ENCODE peak calls at places on chromosomes 13 and 19, in six cellular contexts. W, L, V, T, G and Z are unnamed samples.

GRCh38 chr19:31572671-31573298 is 223.5 kb upstream of the TSHZ3 start:
- DNase-seq in W (no peak), L (no peak), V (no peak), T (no peak), G (no peak), Z (no peak)

GRCh38 chr19:43749898-43750297 is 4.9 kb downstream of the SMG9 start:
- DNase-seq in W (no peak), L (no peak), V (no peak), T (no peak), G (no peak), Z (no peak)

GRCh38 chr13:42255854-42256253 is 16.1 kb upstream of the AKAP11 start:
- DNase-seq in W (no peak), L (no peak), V (no peak), T (no peak), G (no peak), Z (no peak)

GRCh38 chr13:112722433-112723250 is 32.8 kb downstream of the ATP11A start:
- DNase-seq in W (no peak), L (peak; percentile 74), V (no peak), T (no peak), G (peak; percentile 74), Z (peak; percentile 79)

GRCh38 chr19:39684283-39684682 is 20.0 kb upstream of the LGALS14 start:
- DNase-seq in W (no peak), L (no peak), V (no peak), T (peak; percentile 34), G (no peak), Z (no peak)

GRCh38 chr13:90591260-90591926 is 756.1 kb upstream of the MIR17HG start:
- DNase-seq in W (no peak), L (no peak), V (no peak), T (no peak), G (no peak), Z (no peak)

GRCh38 chr19:2290441-2291184 is 8.6 kb upstream of the PEAK3 start:
- DNase-seq in W (no peak), L (no peak), V (no peak), T (no peak), G (no peak), Z (no peak)

GRCh38 chr19:43901395-43902390 is 33.4 kb downstream of the ZNF45 start:
- DNase-seq in W (peak; percentile 85), L (peak; percentile 83), V (peak; percentile 38), T (peak; percentile 92), G (peak; percentile 78), Z (peak; percentile 78)

GRCh38 chr19:28288850-28289249 is 924.1 kb downstream of the UQCRFS1 start:
- DNase-seq in W (no peak), L (no peak), V (no peak), T (no peak), G (no peak), Z (no peak)

GRCh38 chr13:42009057-42009456 is 39.4 kb upstream of the DGKH start:
- DNase-seq in W (no peak), L (no peak), V (no peak), T (peak; percentile 37), G (no peak), Z (no peak)

GRCh38 chr19:42634409-42635232 is 39.9 kb upstream of the CEACAM8 start:
- DNase-seq in W (no peak), L (peak; percentile 71), V (no peak), T (no peak), G (no peak), Z (peak; percentile 44)

GRCh38 chr19:5191091-5191490 is 149.5 kb downstream of the PTPRS start:
- DNase-seq in W (no peak), L (no peak), V (no peak), T (no peak), G (no peak), Z (no peak)

GRCh38 chr13:99884913-99885312 is 86.7 kb downstream of the ZIC5 start:
- DNase-seq in W (no peak), L (no peak), V (no peak), T (no peak), G (no peak), Z (no peak)

GRCh38 chr19:23071087-23071511 is 45.7 kb upstream of the ZNF730 start:
- DNase-seq in W (no peak), L (no peak), V (no peak), T (no peak), G (peak; percentile 42), Z (no peak)

GRCh38 chr13:48009298-48009697 is 8.2 kb upstream of the SUCLA2 start:
- DNase-seq in W (no peak), L (peak; percentile 65), V (no peak), T (no peak), G (no peak), Z (no peak)

GRCh38 chr13:44176173-44176572 is 197.5 kb upstream of the SERP2 start:
- DNase-seq in W (no peak), L (no peak), V (no peak), T (peak; percentile 8), G (no peak), Z (no peak)
- TF ChIP-seq EP300 in W (no peak), L (no peak), V (no peak), T (no peak), G (no peak), Z (no peak)

GRCh38 chr19:58097783-58098681 is at the start of gene ZSCAN18:
- DNase-seq in W (peak; percentile 99), L (peak; percentile 82), V (peak; percentile 94), T (peak; percentile 99), G (peak; percentile 99), Z (peak; percentile 96)

GRCh38 chr19:58097349-58097748 is 682 bp downstream of the ZSCAN18 start:
- DNase-seq in W (no peak), L (no peak), V (no peak), T (no peak), G (peak; percentile 37), Z (no peak)

GRCh38 chr19:58098682-58098998 is 609 bp upstream of the ZSCAN18 start:
- DNase-seq in W (no peak), L (no peak), V (no peak), T (no peak), G (no peak), Z (no peak)

GRCh38 chr19:58095328-58095727 is 2.7 kb downstream of the ZSCAN18 start:
- DNase-seq in W (no peak), L (no peak), V (no peak), T (no peak), G (no peak), Z (no peak)

GRCh38 chr19:58096884-58097283 is 1.1 kb downstream of the ZSCAN18 start:
- DNase-seq in W (no peak), L (no peak), V (no peak), T (no peak), G (no peak), Z (no peak)
- H3K9me3 ChIP-seq in W (peaks cover 11% of the 10 kb centered on the region), L (peaks cover 83% of the 10 kb centered on the region), V (no peaks in the 10 kb centered on the region), T (peaks cover 3% of the 10 kb centered on the region), G (peaks cover 6% of the 10 kb centered on the region), Z (peaks cover 25% of the 10 kb centered on the region)

GRCh38 chr19:18373892-18374629 is 11.9 kb upstream of the GDF15 start:
- DNase-seq in W (peak; percentile 94), L (peak; percentile 94), V (peak; percentile 83), T (peak; percentile 99), G (peak; percentile 93), Z (peak; percentile 83)
- TF ChIP-seq POLR2A in W (no peak), L (no peak), V (peak; percentile 21), T (no peak), G (peak; percentile 7), Z (no peak)

DNA sequence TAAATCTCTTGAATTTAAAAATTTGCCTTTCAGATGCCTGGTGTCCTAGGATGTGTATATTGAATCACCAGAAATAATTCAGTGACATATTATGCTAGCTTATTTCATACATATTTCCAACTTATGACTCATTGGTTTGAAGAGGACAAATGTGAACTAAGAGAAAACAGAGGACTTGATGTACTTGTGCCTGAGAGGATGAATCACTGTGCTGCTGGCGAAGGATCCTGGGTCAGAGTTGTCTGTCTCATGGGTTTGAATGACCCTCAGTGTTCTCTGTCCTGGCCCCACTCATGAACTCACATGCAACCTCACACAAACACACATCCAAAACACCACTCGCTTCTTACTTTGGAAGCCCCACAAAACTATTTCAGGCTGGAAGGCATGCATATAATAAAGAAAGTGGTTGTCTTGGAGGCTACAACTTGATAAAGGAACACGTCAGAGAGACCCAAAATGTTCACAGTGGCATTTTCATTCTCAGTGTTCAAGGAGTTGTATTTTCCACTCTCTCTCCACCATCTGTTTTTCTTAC is 129.0 kb upstream of the SPRY2 start:
- DNase-seq in W (peak; percentile 82), L (peak; percentile 65), V (peak; percentile 66), T (peak; percentile 94), G (peak; percentile 28), Z (no peak)
- TF ChIP-seq EP300 in W (no peak), L (no peak), V (peak; percentile 81), T (peak; percentile 51), G (peak; percentile 52), Z (peak; percentile 68)

GRCh38 chr19:29484876-29485275 is 40.9 kb upstream of the VSTM2B start:
- DNase-seq in W (no peak), L (no peak), V (no peak), T (peak; percentile 66), G (no peak), Z (no peak)

GRCh38 chr19:29483944-29484581 is 41.7 kb upstream of the VSTM2B start:
- DNase-seq in W (no peak), L (no peak), V (no peak), T (peak; percentile 72), G (no peak), Z (no peak)

GRCh38 chr19:29483641-29483920 is 42.2 kb upstream of the VSTM2B start:
- DNase-seq in W (peak; percentile 75), L (no peak), V (no peak), T (peak; percentile 78), G (no peak), Z (no peak)

GRCh38 chr19:29485293-29485692 is 40.5 kb upstream of the VSTM2B start:
- DNase-seq in W (peak; percentile 72), L (no peak), V (no peak), T (peak; percentile 70), G (no peak), Z (peak; percentile 16)

DNA sequence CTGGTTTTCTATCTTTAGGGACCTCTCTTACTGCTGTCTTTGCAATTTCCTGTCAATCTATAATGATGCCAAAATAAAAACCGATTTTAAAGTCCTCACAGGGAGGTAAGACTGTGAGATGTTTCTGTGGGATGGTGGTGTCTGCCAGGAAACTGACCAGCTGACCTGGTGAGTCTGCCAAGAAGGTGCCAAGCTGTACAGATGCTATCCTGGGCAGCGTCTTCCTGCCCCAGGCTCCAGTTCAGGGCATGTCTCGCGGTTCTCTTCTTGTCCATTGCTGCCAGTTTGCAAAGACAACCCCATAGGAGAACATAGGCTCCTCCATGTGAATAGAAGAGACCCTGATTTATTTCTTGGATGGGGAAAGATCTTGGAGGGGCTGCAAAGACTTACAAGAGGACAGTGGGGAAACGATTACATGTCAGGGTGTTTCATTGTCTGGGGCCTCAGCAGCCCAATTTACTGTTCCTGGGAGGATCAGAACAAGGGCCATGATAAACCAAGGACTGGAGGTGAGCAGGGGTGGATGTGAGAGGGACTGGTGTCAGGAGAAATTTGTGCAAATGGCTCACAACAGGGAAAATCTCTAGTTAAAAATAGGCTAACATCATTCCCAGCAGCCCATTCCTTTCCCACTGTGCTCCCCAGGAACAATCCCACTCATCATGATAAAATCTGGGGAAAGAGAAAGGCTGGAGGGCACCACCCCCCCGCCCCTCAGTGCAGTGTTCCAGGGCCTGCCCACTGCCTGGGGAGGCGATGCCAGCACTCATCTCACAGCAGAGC is 42.7 kb upstream of the VSTM2B start:
- DNase-seq in W (no peak), L (no peak), V (no peak), T (peak; percentile 64), G (no peak), Z (no peak)
- H3K9me3 ChIP-seq in W (no peaks in the 10 kb centered on the region), L (peaks cover 9% of the 10 kb centered on the region), V (no peaks in the 10 kb centered on the region), T (no peaks in the 10 kb centered on the region), G (no peaks in the 10 kb centered on the region), Z (no peaks in the 10 kb centered on the region)

DNA sequence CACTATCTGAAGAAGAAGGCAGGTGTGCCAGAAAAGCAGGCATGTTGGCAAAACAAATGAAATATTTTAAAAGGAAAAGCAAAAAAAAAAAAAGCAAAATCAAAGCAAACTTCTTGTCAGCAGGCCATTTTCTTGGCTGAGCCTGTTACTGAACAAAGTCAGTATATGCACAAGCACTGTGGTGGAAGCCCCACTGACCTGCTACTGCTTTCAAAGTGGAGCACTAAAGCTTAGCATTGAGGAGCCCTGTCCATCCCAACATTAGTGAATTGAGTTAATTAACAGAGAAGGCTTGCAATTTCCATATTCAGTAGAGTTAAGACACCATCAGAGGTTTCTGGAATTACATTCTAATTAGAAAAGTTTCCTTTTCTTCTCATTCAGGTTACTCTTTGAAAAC is 574.1 kb downstream of the PCDH9 start:
- DNase-seq in W (no peak), L (peak; percentile 20), V (no peak), T (no peak), G (no peak), Z (no peak)
- TF ChIP-seq POLR2A in W (no peak), L (no peak), V (no peak), T (no peak), G (no peak), Z (no peak)